ENCODE peak calls at places on chromosomes 11 and 22, in eight cellular contexts. One of them, this sample, is unnamed.

GRCh38 chr11:20035701-20036601 is 124.3 kb downstream of the DBX1 start:
- DNase-seq in H9: no peak
- DNase-seq in RWPE1: peak
- DNase-seq in pancreas: no peak
- DNase-seq in endothelial cell: no peak
- DNase-seq in bronchial epithelial cell: peak
- DNase-seq in WERI-Rb-1: no peak
- DNase-seq in astrocyte of the spinal cord: peak
- DNase-seq in this sample: peak

GRCh38 chr11:18243783-18244362 is 4.6 kb downstream of the SAA2 start:
- DNase-seq in endothelial cell: peak
- DNase-seq in pancreas: peak
- DNase-seq in WERI-Rb-1: peak
- DNase-seq in H9: peak
- DNase-seq in bronchial epithelial cell: peak
- DNase-seq in RWPE1: peak
- DNase-seq in astrocyte of the spinal cord: peak
- DNase-seq in this sample: peak

GRCh38 chr11:45741582-45741981 is 63.4 kb upstream of the SLC35C1 start:
- DNase-seq in endothelial cell: no peak
- DNase-seq in astrocyte of the spinal cord: no peak
- DNase-seq in bronchial epithelial cell: no peak
- DNase-seq in H9: no peak
- DNase-seq in RWPE1: no peak
- DNase-seq in WERI-Rb-1: no peak
- DNase-seq in pancreas: no peak
- DNase-seq in this sample: no peak

GRCh38 chr11:113447621-113448310 is 27.4 kb downstream of the DRD2 start:
- DNase-seq in WERI-Rb-1: no peak
- DNase-seq in bronchial epithelial cell: peak
- DNase-seq in pancreas: no peak
- DNase-seq in H9: no peak
- DNase-seq in endothelial cell: no peak
- DNase-seq in RWPE1: peak
- DNase-seq in astrocyte of the spinal cord: peak
- DNase-seq in this sample: peak

GRCh38 chr22:26461188-26461810 is 22.3 kb downstream of the HPS4 start:
- DNase-seq in H9: peak
- DNase-seq in bronchial epithelial cell: peak
- DNase-seq in RWPE1: peak
- DNase-seq in astrocyte of the spinal cord: no peak
- DNase-seq in WERI-Rb-1: peak
- DNase-seq in pancreas: peak
- DNase-seq in endothelial cell: peak
- DNase-seq in this sample: peak

GRCh38 chr11:27313157-27313821 is 49.7 kb downstream of the CCDC34 start:
- DNase-seq in pancreas: no peak
- DNase-seq in bronchial epithelial cell: no peak
- DNase-seq in WERI-Rb-1: no peak
- DNase-seq in endothelial cell: no peak
- DNase-seq in RWPE1: no peak
- DNase-seq in astrocyte of the spinal cord: no peak
- DNase-seq in H9: no peak
- DNase-seq in this sample: no peak

GRCh38 chr11:46357483-46357936 is 10.2 kb downstream of the DGKZ start:
- DNase-seq in endothelial cell: no peak
- DNase-seq in H9: no peak
- DNase-seq in bronchial epithelial cell: peak
- DNase-seq in RWPE1: no peak
- DNase-seq in astrocyte of the spinal cord: no peak
- DNase-seq in WERI-Rb-1: no peak
- DNase-seq in pancreas: peak
- DNase-seq in this sample: peak

GRCh38 chr11:2718817-2719438 is 19.1 kb upstream of the KCNQ1OT1 start:
- DNase-seq in endothelial cell: no peak
- DNase-seq in RWPE1: no peak
- DNase-seq in pancreas: no peak
- DNase-seq in WERI-Rb-1: no peak
- DNase-seq in bronchial epithelial cell: no peak
- DNase-seq in astrocyte of the spinal cord: no peak
- DNase-seq in H9: no peak
- DNase-seq in this sample: no peak

GRCh38 chr22:20514658-20515406 is 7.4 kb downstream of the MED15 start:
- DNase-seq in astrocyte of the spinal cord: peak
- DNase-seq in H9: no peak
- DNase-seq in endothelial cell: no peak
- DNase-seq in RWPE1: peak
- DNase-seq in bronchial epithelial cell: peak
- DNase-seq in WERI-Rb-1: no peak
- DNase-seq in pancreas: no peak
- DNase-seq in this sample: peak

GRCh38 chr11:79447039-79447438 is 6.2 kb upstream of the TENM4 start:
- DNase-seq in endothelial cell: no peak
- DNase-seq in H9: no peak
- DNase-seq in pancreas: no peak
- DNase-seq in RWPE1: no peak
- DNase-seq in WERI-Rb-1: no peak
- DNase-seq in astrocyte of the spinal cord: no peak
- DNase-seq in bronchial epithelial cell: no peak
- DNase-seq in this sample: no peak

GRCh38 chr11:69297926-69298777 is 4.2 kb downstream of the MYEOV start:
- DNase-seq in astrocyte of the spinal cord: peak
- DNase-seq in endothelial cell: peak
- DNase-seq in bronchial epithelial cell: peak
- DNase-seq in H9: no peak
- DNase-seq in RWPE1: peak
- DNase-seq in pancreas: peak
- DNase-seq in WERI-Rb-1: no peak
- DNase-seq in this sample: peak

GRCh38 chr11:59551651-59552521 is 40.5 kb downstream of the OR4D9 start:
- DNase-seq in endothelial cell: peak
- DNase-seq in RWPE1: no peak
- DNase-seq in astrocyte of the spinal cord: peak
- DNase-seq in WERI-Rb-1: no peak
- DNase-seq in bronchial epithelial cell: peak
- DNase-seq in H9: peak
- DNase-seq in pancreas: no peak
- DNase-seq in this sample: peak

GRCh38 chr11:17697175-17697949 is 22.0 kb upstream of the MYOD1 start:
- DNase-seq in RWPE1: no peak
- DNase-seq in WERI-Rb-1: no peak
- DNase-seq in endothelial cell: no peak
- DNase-seq in astrocyte of the spinal cord: no peak
- DNase-seq in H9: no peak
- DNase-seq in bronchial epithelial cell: no peak
- DNase-seq in pancreas: no peak
- DNase-seq in this sample: no peak

GRCh38 chr11:100010393-100010792 is 676.7 kb upstream of the ARHGAP42 start:
- DNase-seq in endothelial cell: peak
- DNase-seq in RWPE1: no peak
- DNase-seq in astrocyte of the spinal cord: no peak
- DNase-seq in WERI-Rb-1: no peak
- DNase-seq in H9: peak
- DNase-seq in pancreas: no peak
- DNase-seq in bronchial epithelial cell: no peak
- DNase-seq in this sample: no peak
- TF ChIP-seq CTCF in endothelial cell: no peak
- TF ChIP-seq CTCF in RWPE1: no peak
- TF ChIP-seq CTCF in astrocyte of the spinal cord: no peak
- TF ChIP-seq CTCF in WERI-Rb-1: no peak
- TF ChIP-seq CTCF in H9: peak
- TF ChIP-seq CTCF in pancreas: no peak
- TF ChIP-seq CTCF in bronchial epithelial cell: peak
- TF ChIP-seq CTCF in this sample: peak

DNA sequence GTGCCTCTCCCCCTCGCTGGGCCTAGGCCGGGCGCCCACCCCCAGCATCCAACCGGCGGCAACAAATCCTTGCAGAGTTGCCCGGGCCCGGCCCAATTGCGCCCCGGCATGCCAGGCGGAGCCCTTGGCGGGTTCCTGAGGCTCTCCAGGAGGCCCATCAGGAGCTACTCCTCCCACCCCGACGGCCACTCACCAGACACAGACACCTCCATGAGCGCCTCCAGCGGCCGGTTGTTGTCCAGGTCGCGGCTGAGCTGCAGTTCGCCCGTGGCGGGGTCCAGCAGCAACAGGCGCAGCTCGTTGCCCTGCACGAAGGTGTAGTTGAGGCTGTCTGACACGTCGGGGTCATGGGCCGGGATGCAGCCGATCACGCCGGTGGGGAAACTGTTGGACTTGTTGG is 4.0 kb downstream of the CELSR1 start:
- DNase-seq in RWPE1: no peak
- DNase-seq in pancreas: no peak
- DNase-seq in H9: peak
- DNase-seq in bronchial epithelial cell: peak
- DNase-seq in endothelial cell: no peak
- DNase-seq in astrocyte of the spinal cord: no peak
- DNase-seq in WERI-Rb-1: no peak
- DNase-seq in this sample: no peak
- TF ChIP-seq CTCF in RWPE1: peak
- TF ChIP-seq CTCF in pancreas: no peak
- TF ChIP-seq CTCF in H9: peak
- TF ChIP-seq CTCF in bronchial epithelial cell: peak
- TF ChIP-seq CTCF in endothelial cell: no peak
- TF ChIP-seq CTCF in astrocyte of the spinal cord: no peak
- TF ChIP-seq CTCF in WERI-Rb-1: no peak
- TF ChIP-seq CTCF in this sample: no peak

GRCh38 chr11:100855466-100856067 is 168.5 kb downstream of the ARHGAP42 start:
- DNase-seq in bronchial epithelial cell: peak
- DNase-seq in WERI-Rb-1: no peak
- DNase-seq in astrocyte of the spinal cord: peak
- DNase-seq in RWPE1: peak
- DNase-seq in endothelial cell: no peak
- DNase-seq in pancreas: no peak
- DNase-seq in H9: no peak
- DNase-seq in this sample: peak

GRCh38 chr11:100851129-100851528 is 164.0 kb downstream of the ARHGAP42 start:
- DNase-seq in RWPE1: peak
- DNase-seq in pancreas: no peak
- DNase-seq in astrocyte of the spinal cord: no peak
- DNase-seq in H9: no peak
- DNase-seq in bronchial epithelial cell: peak
- DNase-seq in endothelial cell: no peak
- DNase-seq in WERI-Rb-1: no peak
- DNase-seq in this sample: no peak

GRCh38 chr11:100849009-100849913 is 162.2 kb downstream of the ARHGAP42 start:
- DNase-seq in bronchial epithelial cell: no peak
- DNase-seq in H9: no peak
- DNase-seq in WERI-Rb-1: no peak
- DNase-seq in endothelial cell: no peak
- DNase-seq in pancreas: no peak
- DNase-seq in RWPE1: no peak
- DNase-seq in astrocyte of the spinal cord: peak
- DNase-seq in this sample: no peak

GRCh38 chr11:100849914-100850235 is 162.8 kb downstream of the ARHGAP42 start:
- DNase-seq in bronchial epithelial cell: no peak
- DNase-seq in RWPE1: no peak
- DNase-seq in WERI-Rb-1: no peak
- DNase-seq in astrocyte of the spinal cord: no peak
- DNase-seq in pancreas: no peak
- DNase-seq in endothelial cell: no peak
- DNase-seq in H9: no peak
- DNase-seq in this sample: no peak

GRCh38 chr11:100851584-100852152 is 164.6 kb downstream of the ARHGAP42 start:
- DNase-seq in endothelial cell: no peak
- DNase-seq in H9: no peak
- DNase-seq in WERI-Rb-1: no peak
- DNase-seq in pancreas: no peak
- DNase-seq in astrocyte of the spinal cord: no peak
- DNase-seq in bronchial epithelial cell: peak
- DNase-seq in RWPE1: no peak
- DNase-seq in this sample: peak
- TF ChIP-seq CTCF in endothelial cell: no peak
- TF ChIP-seq CTCF in H9: no peak
- TF ChIP-seq CTCF in WERI-Rb-1: no peak
- TF ChIP-seq CTCF in pancreas: no peak
- TF ChIP-seq CTCF in astrocyte of the spinal cord: no peak
- TF ChIP-seq CTCF in bronchial epithelial cell: no peak
- TF ChIP-seq CTCF in RWPE1: no peak
- TF ChIP-seq CTCF in this sample: no peak

GRCh38 chr11:62806611-62807121 is 1.4 kb upstream of the NXF1 start:
- DNase-seq in pancreas: no peak
- DNase-seq in RWPE1: no peak
- DNase-seq in H9: no peak
- DNase-seq in WERI-Rb-1: no peak
- DNase-seq in astrocyte of the spinal cord: peak
- DNase-seq in endothelial cell: no peak
- DNase-seq in bronchial epithelial cell: peak
- DNase-seq in this sample: peak

GRCh38 chr11:62804310-62805043 is 763 bp downstream of the NXF1 start:
- DNase-seq in endothelial cell: no peak
- DNase-seq in H9: no peak
- DNase-seq in astrocyte of the spinal cord: peak
- DNase-seq in bronchial epithelial cell: peak
- DNase-seq in WERI-Rb-1: no peak
- DNase-seq in RWPE1: no peak
- DNase-seq in pancreas: no peak
- DNase-seq in this sample: peak

GRCh38 chr11:62805991-62806441 is 776 bp upstream of the NXF1 start:
- DNase-seq in WERI-Rb-1: peak
- DNase-seq in bronchial epithelial cell: no peak
- DNase-seq in pancreas: peak
- DNase-seq in astrocyte of the spinal cord: peak
- DNase-seq in endothelial cell: no peak
- DNase-seq in H9: no peak
- DNase-seq in RWPE1: no peak
- DNase-seq in this sample: no peak

GRCh38 chr11:62801071-62801470 is 4.2 kb downstream of the NXF1 start:
- DNase-seq in WERI-Rb-1: no peak
- DNase-seq in RWPE1: no peak
- DNase-seq in astrocyte of the spinal cord: no peak
- DNase-seq in pancreas: no peak
- DNase-seq in H9: no peak
- DNase-seq in endothelial cell: no peak
- DNase-seq in bronchial epithelial cell: no peak
- DNase-seq in this sample: no peak

DNA sequence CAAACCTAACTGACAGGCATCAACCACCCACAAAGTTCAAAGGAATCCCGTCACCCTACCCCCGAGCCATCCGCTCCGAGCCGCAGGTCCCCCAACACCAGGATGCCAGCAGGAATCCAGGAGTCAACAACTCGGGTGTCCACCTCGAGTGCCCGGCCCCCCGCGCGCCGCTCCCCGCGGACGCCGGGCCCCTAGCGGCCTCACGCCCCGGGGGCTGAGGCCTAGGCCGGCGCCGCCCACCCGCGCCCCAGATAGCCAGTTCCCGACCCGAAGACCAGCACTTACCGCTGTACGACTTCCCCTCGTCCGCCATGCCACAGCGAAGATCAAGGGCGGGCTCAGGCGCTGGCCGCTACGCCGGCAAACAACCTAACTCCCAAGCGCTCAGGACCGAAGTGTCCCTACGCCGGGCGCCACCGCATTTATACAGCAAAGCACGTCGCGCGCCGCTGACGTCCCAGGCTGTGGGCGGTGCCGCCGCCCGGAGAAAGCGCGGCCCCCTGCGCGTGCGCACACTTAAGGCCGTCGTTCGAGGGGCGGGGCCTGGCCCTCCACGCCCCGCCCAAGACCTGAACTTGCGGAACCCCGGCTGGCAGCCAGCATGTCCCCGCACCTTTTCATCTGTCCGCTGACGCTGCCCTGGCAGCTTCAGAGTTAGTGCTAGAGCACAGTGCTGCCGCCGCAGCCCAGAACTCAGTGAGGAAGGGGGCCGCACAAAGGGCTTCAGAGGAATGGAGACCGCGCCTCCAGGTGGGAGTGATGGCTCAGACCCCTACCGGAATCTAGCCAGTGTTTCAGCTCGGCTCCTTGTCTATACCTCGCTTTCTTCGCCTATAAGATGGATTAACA is at the start of gene NXF1:
- DNase-seq in H9: peak
- DNase-seq in bronchial epithelial cell: peak
- DNase-seq in astrocyte of the spinal cord: peak
- DNase-seq in WERI-Rb-1: peak
- DNase-seq in endothelial cell: peak
- DNase-seq in RWPE1: peak
- DNase-seq in pancreas: peak
- DNase-seq in this sample: peak
- TF ChIP-seq CTCF in H9: no peak
- TF ChIP-seq CTCF in bronchial epithelial cell: no peak
- TF ChIP-seq CTCF in astrocyte of the spinal cord: peak
- TF ChIP-seq CTCF in WERI-Rb-1: no peak
- TF ChIP-seq CTCF in endothelial cell: no peak
- TF ChIP-seq CTCF in RWPE1: no peak
- TF ChIP-seq CTCF in pancreas: no peak
- TF ChIP-seq CTCF in this sample: no peak